ENCODE peak calls at places on chromosomes 12 and 14, in eight cellular contexts. M is endothelial cell of umbilical vein, A is IMR-90, I is transverse colon, J is uterus, L is suprapubic skin, G is HepG2, C is A549. E is an unnamed sample.

GRCh38 chr12:90959538-90960139 is 4.7 kb upstream of the CCER1 start:
- DNase-seq in M (peak), A (peak), I (no peak), J (peak), L (no peak), G (peak), C (peak), E (peak)

GRCh38 chr14:32329146-32329545 is at the start of gene AKAP6:
- DNase-seq in M (no peak), A (no peak), I (no peak), J (no peak), L (no peak), G (no peak), C (no peak), E (peak)

GRCh38 chr12:64010069-64010686 is 165.7 kb downstream of the SRGAP1 start:
- DNase-seq in M (no peak), A (peak), I (no peak), J (no peak), L (no peak), G (peak), C (peak), E (no peak)

GRCh38 chr12:77087427-77087826 is 22.1 kb upstream of the E2F7 start:
- DNase-seq in M (peak), A (peak), I (no peak), J (no peak), L (no peak), G (no peak), C (no peak), E (no peak)

GRCh38 chr12:25187781-25188180 is 7.2 kb downstream of the DNAI7 start:
- DNase-seq in M (no peak), A (peak), I (no peak), J (no peak), L (no peak), G (no peak), C (no peak), E (no peak)

GRCh38 chr12:66132408-66132807 is 1.9 kb upstream of the LLPH start:
- DNase-seq in M (peak), A (peak), I (no peak), J (no peak), L (no peak), G (peak), C (peak), E (no peak)

GRCh38 chr12:114875323-114875722 is 191.3 kb upstream of the TBX3 start:
- DNase-seq in M (no peak), A (no peak), I (no peak), J (no peak), L (no peak), G (peak), C (no peak), E (no peak)

GRCh38 chr12:97545804-97546203 is 83.2 kb downstream of the RMST start:
- DNase-seq in M (no peak), A (no peak), I (no peak), J (no peak), L (no peak), G (no peak), C (no peak), E (no peak)

GRCh38 chr12:15787801-15788200 is 1.4 kb downstream of the EPS8 start:
- DNase-seq in M (no peak), A (no peak), I (no peak), J (no peak), L (no peak), G (no peak), C (no peak), E (no peak)

GRCh38 chr14:39396448-39396847 is 35.8 kb downstream of the FBXO33 start:
- DNase-seq in M (no peak), A (peak), I (no peak), J (no peak), L (no peak), G (no peak), C (no peak), E (no peak)

GRCh38 chr14:105218611-105219010 is 29.7 kb upstream of the BTBD6 start:
- DNase-seq in M (no peak), A (no peak), I (no peak), J (no peak), L (no peak), G (no peak), C (no peak), E (no peak)

GRCh38 chr12:132327351-132328171 is 1.8 kb downstream of the GALNT9 start:
- DNase-seq in M (peak), A (peak), I (peak), J (peak), L (no peak), G (no peak), C (peak), E (peak)

GRCh38 chr12:102702447-102703114 is 214.5 kb downstream of the PAH start:
- DNase-seq in M (peak), A (peak), I (peak), J (peak), L (no peak), G (peak), C (peak), E (peak)

GRCh38 chr12:57389033-57389432 is 41.8 kb downstream of the R3HDM2 start:
- DNase-seq in M (peak), A (peak), I (no peak), J (no peak), L (no peak), G (no peak), C (peak), E (no peak)

GRCh38 chr14:57060276-57060956 is 208.3 kb downstream of the EXOC5 start:
- DNase-seq in M (no peak), A (no peak), I (no peak), J (no peak), L (no peak), G (no peak), C (no peak), E (no peak)

GRCh38 chr12:97229036-97229435 is 233.6 kb upstream of the RMST start:
- DNase-seq in M (peak), A (no peak), I (no peak), J (no peak), L (no peak), G (no peak), C (no peak), E (no peak)

GRCh38 chr12:102976609-102977280 is 19.3 kb downstream of the ASCL1 start:
- DNase-seq in M (no peak), A (no peak), I (no peak), J (no peak), L (no peak), G (no peak), C (no peak), E (no peak)

GRCh38 chr14:105578070-105578469 is 51.7 kb downstream of the TMEM121 start:
- DNase-seq in M (no peak), A (no peak), I (no peak), J (no peak), L (no peak), G (no peak), C (no peak), E (no peak)

GRCh38 chr12:20696181-20696580 is 1.0 kb downstream of the SLCO1C1 start:
- DNase-seq in M (no peak), A (no peak), I (no peak), J (no peak), L (no peak), G (no peak), C (no peak), E (peak)

GRCh38 chr12:82694970-82695369 is 8.3 kb downstream of the TMTC2 start:
- DNase-seq in M (peak), A (peak), I (no peak), J (no peak), L (no peak), G (no peak), C (no peak), E (no peak)

GRCh38 chr12:90036641-90037040 is 328.0 kb upstream of the ATP2B1 start:
- DNase-seq in M (peak), A (peak), I (no peak), J (no peak), L (no peak), G (no peak), C (no peak), E (no peak)

GRCh38 chr12:57477710-57478681 is 1.7 kb downstream of the ARHGAP9 start:
- DNase-seq in M (no peak), A (peak), I (no peak), J (no peak), L (no peak), G (no peak), C (no peak), E (no peak)

GRCh38 chr12:90987101-90987500 is 17.7 kb downstream of the EPYC start:
- DNase-seq in M (no peak), A (no peak), I (no peak), J (no peak), L (no peak), G (no peak), C (no peak), E (no peak)

DNA sequence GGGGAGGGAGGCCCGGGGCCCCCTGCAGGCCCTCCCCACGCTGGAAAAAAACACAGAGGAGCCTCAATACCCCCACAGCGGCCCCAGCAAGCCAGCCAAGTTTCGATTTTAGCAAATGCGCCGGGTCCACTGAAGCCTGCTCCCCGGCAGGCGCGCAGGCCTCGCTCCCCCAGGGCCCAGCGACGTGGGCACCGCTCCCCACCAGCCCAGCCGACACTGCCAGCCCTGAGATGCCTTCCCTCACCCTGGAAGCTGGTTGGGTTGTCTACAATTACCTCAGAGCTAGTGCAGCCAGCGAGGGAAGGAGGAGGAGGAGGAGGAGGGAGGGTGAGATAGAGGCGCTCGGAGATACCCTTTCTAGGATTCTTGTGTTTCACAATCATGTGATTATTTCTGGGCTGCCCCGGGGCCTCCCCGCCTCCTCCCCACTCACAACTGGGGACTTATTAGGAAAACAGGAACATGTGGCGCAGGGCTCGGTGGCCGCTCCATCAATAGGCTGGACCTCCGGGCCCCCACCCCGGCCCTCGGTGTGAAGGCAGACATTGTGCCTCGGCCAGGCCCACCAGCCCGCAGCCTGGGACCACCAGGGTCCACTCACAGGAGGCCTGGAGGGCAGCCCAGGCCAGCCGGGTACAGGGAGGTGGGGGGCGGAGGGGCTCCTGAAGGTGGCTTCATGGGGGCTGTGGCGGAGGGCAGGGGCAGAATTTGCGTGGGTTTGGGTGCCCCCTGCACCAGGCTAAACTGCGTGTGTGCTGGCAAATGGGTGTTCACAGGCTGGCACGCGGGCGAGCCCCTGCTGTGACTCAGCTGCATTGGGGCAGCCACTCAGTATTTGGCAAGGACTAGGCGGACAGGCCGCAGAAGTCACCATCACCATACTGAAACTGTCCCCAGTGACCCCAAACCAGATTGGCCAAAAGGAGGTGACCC is 109.9 kb downstream of the NCOR2 start:
- DNase-seq in M (no peak), A (peak), I (peak), J (peak), L (peak), G (no peak), C (no peak), E (peak)
- H3K4me3 ChIP-seq in M (no peak), A (no peak), I (peak), J (peak), L (peak), G (no peak), C (no peak), E (no peak)

DNA sequence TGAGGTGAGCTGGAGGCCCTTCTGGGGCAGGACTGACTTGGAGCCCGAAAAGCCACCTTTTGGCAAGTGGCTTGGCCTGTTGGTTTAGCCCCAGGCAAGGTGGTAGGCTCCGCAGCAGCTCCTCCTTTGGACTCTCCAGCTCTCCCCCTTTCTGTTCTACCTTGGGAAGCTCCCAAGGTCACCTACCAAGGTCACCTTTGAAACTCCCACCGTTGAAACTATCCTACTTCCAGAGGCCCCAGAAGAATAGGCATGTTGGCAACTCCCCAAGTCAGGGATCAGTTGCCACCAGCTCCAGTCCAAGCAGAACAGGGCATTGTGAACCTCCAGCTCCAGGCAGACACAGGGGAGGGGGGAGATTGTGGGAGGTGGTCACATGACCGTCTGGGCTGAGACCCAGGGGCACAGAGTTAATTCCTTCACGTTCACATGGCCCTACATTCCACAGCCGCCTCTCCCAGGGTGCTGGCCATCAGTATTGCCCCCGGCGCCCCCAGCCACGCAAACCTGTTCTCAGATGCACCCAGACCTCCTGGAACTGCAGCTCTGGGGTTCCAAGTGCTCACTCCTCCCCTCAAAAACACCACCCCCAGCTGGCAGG is 14.4 kb downstream of the IRF2BPL start:
- DNase-seq in M (peak), A (peak), I (no peak), J (peak), L (no peak), G (peak), C (no peak), E (peak)
- TF ChIP-seq POLR2A in M (no peak), A (no peak), I (no peak), J (no peak), L (no peak), G (no peak), C (no peak), E (no peak)

GRCh38 chr14:69052181-69052601 is 73.1 kb upstream of the ACTN1 start:
- DNase-seq in M (peak), A (no peak), I (no peak), J (peak), L (no peak), G (no peak), C (no peak), E (no peak)

GRCh38 chr14:69054030-69054429 is 74.9 kb upstream of the ACTN1 start:
- DNase-seq in M (no peak), A (no peak), I (no peak), J (no peak), L (no peak), G (no peak), C (no peak), E (no peak)

GRCh38 chr14:69056389-69056788 is 77.3 kb upstream of the ACTN1 start:
- DNase-seq in M (peak), A (peak), I (no peak), J (peak), L (no peak), G (no peak), C (no peak), E (no peak)

GRCh38 chr14:69055125-69055524 is 76.0 kb upstream of the ACTN1 start:
- DNase-seq in M (peak), A (peak), I (no peak), J (no peak), L (no peak), G (no peak), C (no peak), E (no peak)

DNA sequence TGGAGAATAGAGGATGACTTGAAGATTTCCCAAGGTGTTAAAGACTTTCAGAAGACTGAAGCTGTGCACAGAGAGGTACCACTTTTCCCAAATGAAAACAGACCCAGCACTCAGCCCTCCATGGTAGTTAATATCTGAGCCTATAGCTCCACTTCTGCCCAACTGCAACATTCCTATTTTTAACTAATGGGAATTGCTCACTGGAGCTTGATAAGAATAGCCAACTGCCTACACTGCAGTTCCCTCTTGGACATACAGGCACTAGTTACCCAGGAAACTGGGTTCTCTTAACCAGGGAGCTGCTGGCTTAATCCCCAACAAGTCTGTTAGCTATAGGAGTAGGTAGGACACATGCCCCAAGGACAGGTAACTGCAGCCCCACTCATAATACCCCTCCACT is 76.9 kb upstream of the ACTN1 start:
- DNase-seq in M (no peak), A (no peak), I (no peak), J (no peak), L (no peak), G (no peak), C (no peak), E (no peak)
- H3K4me3 ChIP-seq in M (no peak), A (no peak), I (no peak), J (no peak), L (no peak), G (no peak), C (no peak), E (no peak)

GRCh38 chr14:34714320-34715107 is at the start of gene CFL2:
- DNase-seq in M (peak), A (peak), I (peak), J (peak), L (peak), G (peak), C (peak), E (peak)

GRCh38 chr14:34715108-34715863 is 893 bp upstream of the CFL2 start:
- DNase-seq in M (no peak), A (no peak), I (no peak), J (no peak), L (no peak), G (no peak), C (no peak), E (no peak)

GRCh38 chr14:34711808-34712712 is 2.3 kb downstream of the CFL2 start:
- DNase-seq in M (no peak), A (no peak), I (no peak), J (no peak), L (no peak), G (no peak), C (no peak), E (no peak)

GRCh38 chr14:34713122-34713680 is 1.2 kb downstream of the CFL2 start:
- DNase-seq in M (no peak), A (no peak), I (no peak), J (no peak), L (no peak), G (no peak), C (no peak), E (no peak)

DNA sequence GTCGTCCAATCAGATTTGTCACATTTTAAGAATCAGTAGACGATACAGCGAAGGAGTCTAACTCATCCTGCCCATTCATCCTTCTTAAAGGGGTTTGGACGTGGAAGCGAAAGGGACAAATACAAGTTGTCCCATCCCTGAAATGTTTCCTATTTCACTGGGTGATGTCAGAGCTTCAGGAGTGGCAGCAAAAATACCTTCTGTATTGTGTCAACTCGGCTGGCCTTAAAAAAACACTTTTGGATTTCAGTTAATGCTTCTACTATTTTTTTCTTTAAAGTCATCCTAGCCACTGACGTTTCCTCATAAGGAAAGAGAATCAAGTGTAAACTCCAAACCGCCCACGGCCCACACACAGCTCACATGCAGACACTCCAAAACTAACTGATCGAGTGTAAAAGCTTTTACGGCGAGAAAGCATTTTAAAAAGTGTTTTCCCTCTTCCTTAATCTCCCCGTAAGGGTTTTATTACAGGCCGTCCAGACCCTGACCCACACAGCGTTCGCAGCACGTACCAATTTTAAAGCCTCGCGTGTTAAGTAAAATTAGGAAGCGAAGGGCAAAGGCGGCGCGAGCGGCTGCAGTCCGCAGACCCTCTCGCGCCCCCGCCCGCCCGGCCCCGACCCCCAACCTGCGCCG is 593 bp downstream of the CFL2 start:
- DNase-seq in M (peak), A (peak), I (peak), J (peak), L (no peak), G (peak), C (peak), E (peak)
- TF ChIP-seq POLR2A in M (no peak), A (peak), I (peak), J (peak), L (no peak), G (no peak), C (no peak), E (no peak)

GRCh38 chr14:63297387-63297786 is 21.3 kb downstream of the GPHB5 start:
- DNase-seq in M (no peak), A (no peak), I (no peak), J (no peak), L (no peak), G (no peak), C (no peak), E (no peak)

GRCh38 chr14:63290741-63291286 is 27.9 kb downstream of the GPHB5 start:
- DNase-seq in M (no peak), A (no peak), I (no peak), J (no peak), L (no peak), G (no peak), C (no peak), E (no peak)

GRCh38 chr14:63292805-63293204 is 25.9 kb downstream of the GPHB5 start:
- DNase-seq in M (no peak), A (no peak), I (no peak), J (no peak), L (no peak), G (no peak), C (no peak), E (no peak)

GRCh38 chr14:63295991-63296630 is 22.6 kb downstream of the GPHB5 start:
- DNase-seq in M (peak), A (peak), I (no peak), J (no peak), L (no peak), G (no peak), C (no peak), E (no peak)

GRCh38 chr14:63295231-63295685 is 23.5 kb downstream of the GPHB5 start:
- DNase-seq in M (peak), A (no peak), I (no peak), J (no peak), L (no peak), G (no peak), C (no peak), E (no peak)
- H3K4me3 ChIP-seq in M (no peak), A (no peak), I (no peak), J (no peak), L (peak), G (no peak), C (no peak), E (no peak)

E was measured in testis.